ENCODE peak calls at places on chromosomes 4 and X, in seven cellular contexts. Y, N, W, A, O, L and G are unnamed samples.

GRCh38 chr4:177442623-177443155 is 452 bp upstream of the AGA start:
- DNase-seq in L (peak; percentile 19), N (no peak), Y (no peak), A (no peak), W (no peak), O (peak; percentile 14), G (no peak)

GRCh38 chrX:31832263-31832662 is 760.4 kb upstream of the FTHL17 start:
- DNase-seq in A (no peak), O (no peak), L (no peak), Y (no peak), N (no peak), W (no peak), G (no peak)

GRCh38 chrX:139194571-139195280 is 335.8 kb upstream of the F9 start:
- DNase-seq in W (no peak), O (no peak), A (no peak), Y (peak; percentile 19), N (no peak), L (no peak), G (no peak)

GRCh38 chrX:40849906-40850672 is 114.7 kb upstream of the MED14 start:
- DNase-seq in N (peak; percentile 14), L (no peak), O (no peak), W (no peak), Y (no peak), A (no peak), G (no peak)

GRCh38 chrX:40866878-40867277 is 131.5 kb upstream of the MED14 start:
- DNase-seq in L (peak; percentile 45), O (no peak), Y (no peak), N (peak; percentile 18), W (no peak), A (no peak), G (no peak)

GRCh38 chr4:82677327-82677726 is 115.5 kb upstream of the TMEM150C start:
- DNase-seq in A (no peak), Y (no peak), L (no peak), W (no peak), O (no peak), N (no peak), G (no peak)

GRCh38 chrX:150198776-150199175 is 164.3 kb upstream of the MAMLD1 start:
- DNase-seq in L (no peak), Y (no peak), W (no peak), N (peak; percentile 24), O (no peak), A (no peak), G (no peak)

GRCh38 chr4:17544205-17544604 is 29.2 kb downstream of the CLRN2 start:
- DNase-seq in W (no peak), A (no peak), Y (no peak), O (no peak), N (no peak), L (no peak), G (no peak)

GRCh38 chr4:77699731-77700210 is 94.2 kb downstream of the CXCL13 start:
- DNase-seq in L (peak; percentile 78), W (no peak), O (peak; percentile 47), N (peak; percentile 94), A (peak; percentile 21), Y (no peak), G (peak; percentile 23)

GRCh38 chr4:87444741-87445140 is 22.4 kb downstream of the NUDT9 start:
- DNase-seq in O (no peak), W (no peak), Y (no peak), L (no peak), A (no peak), N (no peak), G (no peak)

GRCh38 chrX:51336584-51336983 is 4.0 kb downstream of the NUDT10 start:
- DNase-seq in Y (peak; percentile 13), L (peak; percentile 51), A (peak; percentile 4), O (peak; percentile 47), N (peak; percentile 47), W (no peak), G (peak; percentile 14)

GRCh38 chr4:174461438-174462106 is 60.7 kb downstream of the HPGD start:
- DNase-seq in A (no peak), N (peak; percentile 9), W (no peak), Y (no peak), L (no peak), O (peak; percentile 81), G (no peak)

GRCh38 chr4:41866799-41867677 is 68.2 kb upstream of the TMEM33 start:
- DNase-seq in W (no peak), Y (no peak), O (no peak), A (no peak), N (no peak), L (no peak), G (no peak)

GRCh38 chr4:156029691-156030090 is 76.0 kb upstream of the CTSO start:
- DNase-seq in O (no peak), W (no peak), Y (no peak), A (no peak), N (no peak), L (no peak), G (no peak)

GRCh38 chrX:119693032-119693995 is at the start of gene SEPTIN6:
- DNase-seq in A (peak; percentile 13), O (peak; percentile 75), W (peak; percentile 76), Y (peak; percentile 75), N (peak; percentile 75), L (peak; percentile 76), G (peak; percentile 29)

GRCh38 chrX:85001344-85001743 is 2.3 kb upstream of the APOOL start:
- DNase-seq in W (no peak), N (no peak), O (no peak), A (no peak), L (no peak), Y (no peak), G (no peak)

GRCh38 chr4:122762520-122762919 is 30.0 kb downstream of the BBS12 start:
- DNase-seq in L (no peak), A (no peak), Y (no peak), W (no peak), O (no peak), N (no peak), G (no peak)

GRCh38 chr4:139928568-139928967 is 225.4 kb downstream of the MAML3 start:
- DNase-seq in O (no peak), Y (no peak), W (no peak), A (no peak), L (no peak), N (no peak), G (no peak)

GRCh38 chr4:165986956-165987698 is 114.1 kb downstream of the TLL1 start:
- DNase-seq in Y (no peak), A (no peak), O (no peak), L (no peak), W (no peak), N (no peak), G (no peak)

GRCh38 chrX:129641941-129642340 is 12.8 kb downstream of the APLN start:
- DNase-seq in L (peak; percentile 59), A (no peak), N (peak; percentile 39), W (no peak), O (no peak), Y (no peak), G (no peak)

GRCh38 chr4:15982833-15983528 is 20.0 kb upstream of the FGFBP2 start:
- DNase-seq in W (no peak), Y (no peak), O (no peak), A (no peak), N (peak; percentile 28), L (no peak), G (no peak)

GRCh38 chr4:101175896-101176676 is 171.2 kb downstream of the PPP3CA start:
- DNase-seq in O (no peak), L (no peak), A (no peak), W (no peak), N (no peak), Y (peak; percentile 30), G (no peak)

GRCh38 chr4:128915544-128915943 is 106.0 kb downstream of the JADE1 start:
- DNase-seq in L (no peak), W (no peak), N (no peak), Y (no peak), O (no peak), A (no peak), G (no peak)

GRCh38 chrX:129540725-129541184 is 696 bp downstream of the OCRL start:
- DNase-seq in O (peak; percentile 18), N (no peak), A (no peak), L (peak; percentile 17), Y (peak; percentile 15), W (peak; percentile 64), G (no peak)

GRCh38 chr4:153222790-153223417 is 18.7 kb downstream of the TRIM2 start:
- DNase-seq in O (no peak), N (peak; percentile 52), W (peak; percentile 79), A (no peak), Y (peak; percentile 53), L (peak; percentile 50), G (no peak)

GRCh38 chr4:184506527-184507121 is 32.3 kb upstream of the IRF2 start:
- DNase-seq in W (no peak), A (no peak), N (no peak), Y (no peak), L (no peak), O (peak; percentile 14), G (no peak)

GRCh38 chrX:50204364-50204899 is at the start of gene CCNB3:
- DNase-seq in Y (peak; percentile 67), O (peak; percentile 84), A (no peak), N (peak; percentile 71), L (peak; percentile 83), W (peak; percentile 74), G (no peak)
- TF ChIP-seq CTCF in Y (peak; percentile 68), O (peak; percentile 47), A (peak; percentile 57), N (peak; percentile 66), L (peak; percentile 62), W (peak; percentile 45), G (peak; percentile 46)

GRCh38 chr4:48205092-48205491 is 64.5 kb downstream of the TEC start:
- DNase-seq in Y (no peak), L (no peak), N (no peak), O (no peak), A (no peak), W (no peak), G (no peak)
- TF ChIP-seq CTCF in Y (no peak), L (no peak), N (no peak), O (no peak), A (no peak), W (no peak), G (no peak)

GRCh38 chr4:176125063-176125462 is 59.4 kb downstream of the WDR17 start:
- DNase-seq in L (peak; percentile 0), O (no peak), Y (no peak), N (no peak), W (no peak), A (no peak), G (no peak)

DNA sequence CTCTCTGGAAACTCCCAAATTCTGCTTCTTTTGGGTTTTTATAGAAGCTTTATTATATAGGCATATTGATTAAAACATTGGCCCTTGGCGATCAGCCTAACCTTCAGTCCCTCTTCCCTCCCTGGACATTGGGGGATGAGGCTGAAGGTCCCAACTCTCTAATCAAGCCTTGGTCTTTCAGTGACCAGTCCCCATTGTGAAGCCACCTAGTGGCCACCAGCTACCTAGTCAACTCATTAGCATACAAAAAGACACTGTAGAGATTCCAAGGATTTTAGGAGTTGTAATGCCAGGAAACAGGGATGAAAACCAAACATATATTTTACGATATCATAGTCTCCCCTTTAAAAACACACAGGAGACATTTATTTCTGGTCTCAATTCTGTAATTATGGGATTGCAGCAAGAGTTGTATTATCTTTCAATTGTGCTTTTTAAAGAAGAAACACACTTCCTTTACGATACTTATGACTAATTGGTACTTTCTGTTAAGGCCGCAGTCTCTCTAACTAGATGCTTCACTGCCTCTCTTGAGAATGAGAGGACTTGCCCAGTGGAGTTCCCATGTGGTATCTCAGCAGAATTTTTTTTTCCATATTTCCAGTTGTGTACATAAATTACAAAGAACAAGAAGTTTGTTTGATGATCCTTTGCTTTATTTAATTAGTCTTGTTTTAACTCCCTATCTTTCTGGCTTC is 58.2 kb downstream of the WDR17 start:
- DNase-seq in Y (peak; percentile 21), N (peak; percentile 14), W (no peak), L (peak; percentile 14), A (no peak), O (peak; percentile 18), G (no peak)
- TF ChIP-seq CTCF in Y (peak; percentile 48), N (peak; percentile 72), W (peak; percentile 30), L (peak; percentile 56), A (peak; percentile 56), O (peak; percentile 47), G (peak; percentile 46)

GRCh38 chrX:24515447-24515846 is 50.4 kb downstream of the PDK3 start:
- DNase-seq in L (peak; percentile 43), Y (no peak), N (peak; percentile 13), A (no peak), W (no peak), O (peak; percentile 37), G (no peak)
- TF ChIP-seq CTCF in L (no peak), Y (no peak), N (peak; percentile 44), A (peak; percentile 9), W (peak; percentile 9), O (peak; percentile 42), G (peak; percentile 63)